ENCODE peak calls at places on chromosomes 4 and X, in four cellular contexts. Z, N, Y and W are unnamed samples.

GRCh38 chrX:72306851-72307645 is 1.3 kb upstream of the CITED1 start:
- DNase-seq in Z (peak), N (peak), Y (peak), W (peak)

GRCh38 chr4:108731001-108731400 is 31.9 kb downstream of the ETNPPL start:
- DNase-seq in Z (no peak), N (no peak), Y (no peak), W (no peak)

GRCh38 chr4:141180991-141181760 is 39.5 kb upstream of the ZNF330 start:
- DNase-seq in Z (no peak), N (no peak), Y (no peak), W (no peak)

GRCh38 chr4:99815597-99816011 is 1.0 kb upstream of the DAPP1 start:
- DNase-seq in Z (no peak), N (no peak), Y (no peak), W (no peak)

GRCh38 chrX:12441376-12442128 is 303.3 kb downstream of the FRMPD4 start:
- DNase-seq in Z (no peak), N (no peak), Y (no peak), W (no peak)

GRCh38 chrX:15242899-15243555 is 26.9 kb downstream of the ASB9 start:
- DNase-seq in Z (peak), N (peak), Y (peak), W (peak)

GRCh38 chr4:8609824-8610350 is 17.3 kb downstream of the CPZ start:
- DNase-seq in Z (no peak), N (no peak), Y (no peak), W (no peak)

GRCh38 chr4:102612195-102612594 is 111.0 kb downstream of the NFKB1 start:
- DNase-seq in Z (no peak), N (no peak), Y (no peak), W (no peak)

GRCh38 chr4:101806914-101807313 is 16.4 kb downstream of the BANK1 start:
- DNase-seq in Z (no peak), N (no peak), Y (no peak), W (peak)

GRCh38 chrX:106599411-106599810 is 12.4 kb upstream of the RADX start:
- DNase-seq in Z (no peak), N (no peak), Y (no peak), W (no peak)

GRCh38 chr4:106869551-106869950 is 166.6 kb downstream of the DKK2 start:
- DNase-seq in Z (no peak), N (no peak), Y (no peak), W (no peak)

GRCh38 chr4:109721033-109721432 is 8.8 kb downstream of the PLA2G12A start:
- DNase-seq in Z (peak), N (no peak), Y (peak), W (no peak)

GRCh38 chr4:1683371-1683902 is 676 bp downstream of the FAM53A start:
- DNase-seq in Z (no peak), N (peak), Y (no peak), W (peak)

GRCh38 chrX:126799059-126799458 is 20.5 kb upstream of the PRR32 start:
- DNase-seq in Z (no peak), N (no peak), Y (no peak), W (no peak)

GRCh38 chr4:141971854-141972253 is 335.5 kb downstream of the IL15 start:
- DNase-seq in Z (no peak), N (peak), Y (no peak), W (peak)

GRCh38 chr4:26342328-26343040 is 21.7 kb downstream of the RBPJ start:
- DNase-seq in Z (peak), N (peak), Y (peak), W (peak)

GRCh38 chrX:140817943-140818342 is 108.4 kb downstream of the LINC00632 start:
- DNase-seq in Z (peak), N (peak), Y (peak), W (peak)

GRCh38 chr4:177450421-177451107 is 8.3 kb upstream of the AGA start:
- DNase-seq in Z (no peak), N (no peak), Y (no peak), W (peak)

GRCh38 chrX:48782795-48783194 is 3.6 kb upstream of the GATA1 start:
- DNase-seq in Z (peak), N (no peak), Y (no peak), W (no peak)

GRCh38 chrX:53674581-53674980 is 11.9 kb downstream of the HUWE1 start:
- DNase-seq in Z (no peak), N (no peak), Y (no peak), W (no peak)

GRCh38 chr4:125070869-125071268 is 243.9 kb upstream of the FAT4 start:
- DNase-seq in Z (no peak), N (no peak), Y (no peak), W (no peak)

GRCh38 chr4:139797287-139797686 is 131.7 kb downstream of the MGST2 start:
- DNase-seq in Z (no peak), N (no peak), Y (no peak), W (no peak)

GRCh38 chr4:98951710-98952109 is 22.8 kb upstream of the EIF4E start:
- DNase-seq in Z (peak), N (no peak), Y (no peak), W (peak)

GRCh38 chrX:40243699-40244098 is 145.9 kb upstream of the BCOR start:
- DNase-seq in Z (no peak), N (no peak), Y (no peak), W (no peak)

GRCh38 chr4:82047731-82048130 is 326.1 kb downstream of the HNRNPD start:
- DNase-seq in Z (no peak), N (no peak), Y (no peak), W (no peak)

GRCh38 chr4:105050896-105051295 is 95.8 kb upstream of the TET2 start:
- DNase-seq in Z (no peak), N (peak), Y (no peak), W (no peak)

GRCh38 chr4:140312101-140312500 is 61.3 kb upstream of the SCOC start:
- DNase-seq in Z (no peak), N (no peak), Y (no peak), W (no peak)

GRCh38 chrX:85213792-85214530 is 29.6 kb downstream of the SATL1 start:
- DNase-seq in Z (no peak), N (no peak), Y (no peak), W (no peak)

GRCh38 chr4:67035986-67036385 is 509.3 kb downstream of the CENPC start:
- DNase-seq in Z (no peak), N (no peak), Y (no peak), W (no peak)

GRCh38 chr4:88522702-88523324 is 763 bp downstream of the PYURF start:
- DNase-seq in Z (peak), N (peak), Y (peak), W (peak)

GRCh38 chr4:138053601-138054322 is 188.4 kb downstream of the SLC7A11 start:
- DNase-seq in Z (no peak), N (peak), Y (peak), W (no peak)

GRCh38 chr4:47490550-47490949 is 5.5 kb downstream of the ATP10D start:
- DNase-seq in Z (peak), N (peak), Y (peak), W (peak)

GRCh38 chr4:15963001-15963451 is at the start of gene FGFBP2:
- DNase-seq in Z (peak), N (peak), Y (peak), W (peak)

GRCh38 chr4:38654273-38654672 is 9.7 kb upstream of the KLF3 start:
- DNase-seq in Z (no peak), N (no peak), Y (no peak), W (peak)

GRCh38 chr4:84733343-84734033 is 150.6 kb downstream of the CDS1 start:
- DNase-seq in Z (no peak), N (no peak), Y (no peak), W (no peak)

DNA sequence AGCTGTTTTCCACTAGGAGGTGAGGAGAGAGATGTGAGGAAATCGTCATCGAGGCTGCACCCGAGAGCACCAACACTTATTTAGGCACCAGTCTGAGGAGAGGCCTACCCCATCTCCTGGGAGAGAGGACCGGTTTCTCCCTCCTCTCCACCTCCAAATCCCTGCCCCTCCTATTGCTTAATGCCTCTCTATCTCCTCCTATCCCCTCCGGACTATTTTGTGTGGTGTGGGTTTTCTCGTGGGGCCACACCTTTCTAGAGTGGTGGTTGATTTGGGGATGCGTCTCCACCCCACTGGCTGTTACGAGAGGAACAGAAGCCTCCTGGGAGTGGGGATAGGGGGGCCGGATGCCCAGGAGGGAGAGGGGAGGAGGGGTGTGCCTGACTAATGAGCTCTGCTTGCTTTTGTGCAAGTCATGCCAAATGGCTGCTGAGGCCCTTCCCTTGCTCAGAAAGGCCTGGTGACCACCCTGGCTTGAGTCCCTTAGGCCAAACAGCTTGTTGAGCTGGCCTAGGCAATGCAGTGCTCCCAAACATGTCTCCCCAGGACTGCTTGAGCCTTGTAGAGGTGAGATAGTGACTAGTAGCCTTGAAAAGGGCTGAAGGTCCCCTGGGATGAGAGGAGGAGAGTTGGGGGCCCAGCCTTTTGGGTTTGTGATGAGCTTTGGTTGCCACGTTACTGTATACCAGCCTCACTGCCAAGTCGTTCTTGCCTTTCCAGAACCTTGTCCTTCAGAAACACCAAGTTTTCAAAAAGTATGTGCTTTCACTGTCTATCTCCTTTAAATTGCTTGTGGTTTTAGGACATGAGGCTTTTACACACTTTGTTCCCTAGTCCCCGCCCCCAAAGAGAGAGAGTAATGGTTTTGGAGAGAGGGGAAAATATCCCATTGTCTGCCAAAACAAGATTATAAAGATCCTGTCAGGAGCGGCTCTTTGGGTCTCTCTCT is 1.2 kb downstream of the MSN start:
- DNase-seq in Z (peak), N (peak), Y (peak), W (peak)
- TF ChIP-seq POLR2A in Z (peak), N (peak), Y (no peak), W (no peak)

DNA sequence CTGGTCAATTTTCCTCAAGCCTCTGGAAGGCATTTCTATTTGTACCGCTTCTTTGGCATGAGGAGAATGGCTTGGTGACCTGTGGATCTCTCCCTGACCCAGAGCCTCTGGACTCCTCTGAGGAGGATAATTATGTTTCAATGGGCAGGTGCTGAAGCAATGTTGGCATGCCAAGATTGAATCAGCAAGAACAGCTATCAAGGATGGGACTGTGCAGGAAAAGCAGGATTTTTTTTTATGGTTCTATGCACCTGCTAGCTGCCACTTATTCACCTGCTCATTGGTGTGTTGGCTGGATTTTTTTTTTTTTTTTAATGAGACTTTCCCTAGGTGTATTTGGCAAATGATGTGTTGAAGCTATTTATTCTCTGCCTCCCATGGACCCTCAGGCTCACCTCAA is 821.2 kb downstream of the RPA4 start:
- DNase-seq in Z (no peak), N (no peak), Y (no peak), W (no peak)
- TF ChIP-seq MYC in Z (no peak), N (no peak), Y (no peak), W (no peak)

GRCh38 chrX:112051546-112051945 is 31.0 kb downstream of the TRPC5 start:
- DNase-seq in Z (no peak), N (no peak), Y (no peak), W (peak)
- H3K4me3 ChIP-seq in Z (no peak), N (no peak), Y (no peak), W (no peak)

DNA sequence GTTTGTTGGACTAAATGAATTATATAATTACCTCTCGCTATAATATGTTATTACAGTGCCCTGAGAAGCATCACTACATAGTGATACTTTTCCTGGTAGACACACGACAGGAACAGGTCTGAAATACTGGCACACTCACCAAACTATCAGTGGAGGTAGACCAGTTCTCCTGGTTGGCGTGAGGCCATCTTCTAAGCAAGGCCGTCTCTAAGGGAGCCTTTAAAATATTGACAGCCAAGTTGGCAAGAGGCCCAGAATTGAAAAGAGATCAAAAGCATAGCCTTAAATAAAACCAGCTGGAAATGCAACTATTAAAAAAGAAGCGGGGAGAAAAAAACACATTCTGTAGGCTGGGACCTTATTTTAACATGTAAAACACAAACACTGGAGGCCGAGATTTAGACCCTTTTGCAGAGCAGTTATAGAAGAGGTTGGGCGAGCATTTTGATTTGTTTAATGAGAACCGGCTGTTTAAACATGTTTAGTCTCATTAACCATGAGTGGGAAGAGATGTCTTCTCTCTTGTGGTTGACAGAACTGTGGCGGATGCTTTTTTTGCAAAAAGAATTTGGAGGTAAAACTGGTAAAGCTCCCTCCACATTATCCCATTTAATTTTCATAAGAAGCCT is 233.0 kb upstream of the CLNK start:
- DNase-seq in Z (no peak), N (no peak), Y (no peak), W (no peak)
- TF ChIP-seq POLR2A in Z (no peak), N (no peak), Y (no peak), W (no peak)

GRCh38 chr4:122762520-122762919 is 30.0 kb downstream of the BBS12 start:
- DNase-seq in Z (no peak), N (no peak), Y (no peak), W (no peak)
- TF ChIP-seq MYC in Z (no peak), N (no peak), Y (no peak), W (no peak)

GRCh38 chrX:7119927-7120577 is 27.5 kb upstream of the STS start:
- DNase-seq in Z (no peak), N (no peak), Y (no peak), W (no peak)
- H3K4me3 ChIP-seq in Z (no peak), N (no peak), Y (no peak), W (no peak)

DNA sequence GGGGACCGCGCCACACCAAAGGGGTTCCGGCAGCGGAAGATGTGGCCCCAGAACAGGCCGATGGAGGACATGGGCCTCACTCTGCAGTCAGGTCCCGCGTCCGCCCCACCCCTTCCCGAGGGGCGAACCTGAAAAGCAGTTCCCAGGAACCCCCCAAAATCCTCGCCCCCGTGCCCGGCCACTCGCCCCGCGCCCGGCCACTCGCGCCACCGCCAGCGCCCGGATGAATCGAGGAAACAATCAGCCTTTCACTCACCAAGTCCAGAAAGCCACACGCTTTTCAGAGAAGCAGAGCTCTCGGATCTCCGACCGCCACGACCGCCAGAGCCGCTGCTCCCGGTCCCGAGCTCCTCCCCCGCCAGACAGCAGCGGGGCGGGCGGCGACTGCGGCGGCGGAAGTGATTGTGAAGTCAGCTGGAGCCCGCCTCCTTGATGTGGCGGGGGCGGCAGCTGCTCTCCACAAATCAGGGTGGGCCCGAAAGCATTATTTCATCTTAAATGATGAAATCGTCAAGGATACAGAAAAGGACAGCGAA is at the start of gene PJA1:
- DNase-seq in Z (peak), N (peak), Y (peak), W (peak)
- TF ChIP-seq POLR2A in Z (peak), N (no peak), Y (peak), W (no peak)

GRCh38 chrX:3711331-3711917 is 2.0 kb downstream of the PRKX start:
- DNase-seq in Z (peak), N (no peak), Y (no peak), W (no peak)
- TF ChIP-seq MYC in Z (no peak), N (no peak), Y (no peak), W (no peak)